ENCODE peak calls at places on chromosomes 16 and 17, in seven cellular contexts. J is H1, X is A549, V is transverse colon, E is stomach, O is ovary, G is suprapubic skin. C is an unnamed sample.

GRCh38 chr16:11029948-11030347 is 85.6 kb downstream of the CLEC16A start:
- DNase-seq in J (no peak), X (no peak), V (no peak), E (no peak), O (no peak), G (no peak), C (no peak)

GRCh38 chr16:27067138-27067537 is 411 bp downstream of the C16orf82 start:
- DNase-seq in J (peak), X (no peak), V (no peak), E (no peak), O (no peak), G (no peak), C (no peak)

GRCh38 chr17:3691539-3692166 is 4.3 kb downstream of the P2RX5 start:
- DNase-seq in J (peak), X (no peak), V (no peak), E (no peak), O (no peak), G (no peak), C (no peak)

GRCh38 chr17:4642286-4642685 is 808 bp upstream of the ALOX15 start:
- DNase-seq in J (no peak), X (no peak), V (no peak), E (no peak), O (no peak), G (no peak), C (no peak)

GRCh38 chr16:77682586-77682985 is 39.7 kb upstream of the NUDT7 start:
- DNase-seq in J (no peak), X (no peak), V (no peak), E (no peak), O (no peak), G (no peak), C (no peak)

GRCh38 chr16:17744903-17745581 is 274.3 kb upstream of the XYLT1 start:
- DNase-seq in J (peak), X (no peak), V (no peak), E (no peak), O (no peak), G (no peak), C (no peak)

GRCh38 chr17:12342609-12343248 is 322.1 kb downstream of the MAP2K4 start:
- DNase-seq in J (peak), X (peak), V (peak), E (peak), O (peak), G (no peak), C (no peak)

GRCh38 chr16:84699712-84700517 is at the start of gene USP10:
- DNase-seq in J (peak), X (peak), V (peak), E (peak), O (peak), G (peak), C (peak)

GRCh38 chr16:67558859-67559258 is 3.5 kb upstream of the CTCF start:
- DNase-seq in J (no peak), X (no peak), V (no peak), E (no peak), O (no peak), G (no peak), C (no peak)

GRCh38 chr17:49223517-49224197 is 6.9 kb downstream of the PHOSPHO1 start:
- DNase-seq in J (peak), X (peak), V (peak), E (peak), O (peak), G (peak), C (peak)

GRCh38 chr16:52435573-52435972 is 111.4 kb downstream of the TOX3 start:
- DNase-seq in J (no peak), X (no peak), V (no peak), E (no peak), O (no peak), G (no peak), C (no peak)

GRCh38 chr17:60947100-60947499 is 269.4 kb downstream of the BCAS3 start:
- DNase-seq in J (no peak), X (no peak), V (no peak), E (no peak), O (no peak), G (no peak), C (no peak)

GRCh38 chr17:40551091-40551873 is 14.0 kb downstream of the CCR7 start:
- DNase-seq in J (no peak), X (peak), V (peak), E (peak), O (peak), G (peak), C (peak)

GRCh38 chr16:25434061-25434460 is 176.4 kb upstream of the ZKSCAN2 start:
- DNase-seq in J (no peak), X (no peak), V (no peak), E (no peak), O (no peak), G (no peak), C (no peak)

GRCh38 chr16:2803545-2804195 is 5.4 kb downstream of the PRSS41 start:
- DNase-seq in J (no peak), X (no peak), V (no peak), E (no peak), O (no peak), G (peak), C (no peak)

GRCh38 chr16:11583889-11584565 is 2.7 kb downstream of the LITAF start:
- DNase-seq in J (no peak), X (peak), V (peak), E (peak), O (no peak), G (no peak), C (no peak)

GRCh38 chr17:40884708-40885512 is at the start of gene KRT20:
- DNase-seq in J (no peak), X (no peak), V (peak), E (no peak), O (no peak), G (no peak), C (no peak)

GRCh38 chr16:81816351-81816750 is 37.3 kb downstream of the PLCG2 start:
- DNase-seq in J (no peak), X (no peak), V (no peak), E (no peak), O (no peak), G (no peak), C (no peak)

GRCh38 chr16:75376475-75376907 is 56.8 kb downstream of the CFDP1 start:
- DNase-seq in J (no peak), X (no peak), V (no peak), E (no peak), O (no peak), G (no peak), C (no peak)

GRCh38 chr17:83173997-83174858 is 94.8 kb downstream of the METRNL start:
- DNase-seq in J (peak), X (peak), V (no peak), E (no peak), O (no peak), G (no peak), C (peak)

GRCh38 chr16:79912592-79913310 is 312.2 kb upstream of the MAF start:
- DNase-seq in J (no peak), X (no peak), V (no peak), E (no peak), O (no peak), G (no peak), C (no peak)

GRCh38 chr16:66800856-66801255 is 528 bp downstream of the TERB1 start:
- DNase-seq in J (no peak), X (no peak), V (no peak), E (no peak), O (no peak), G (no peak), C (no peak)

GRCh38 chr17:63622571-63623390 is 564 bp downstream of the MAP3K3 start:
- DNase-seq in J (peak), X (peak), V (peak), E (peak), O (peak), G (peak), C (peak)

GRCh38 chr17:71237903-71238538 is 882.8 kb upstream of the SOX9 start:
- DNase-seq in J (no peak), X (peak), V (no peak), E (no peak), O (no peak), G (no peak), C (no peak)

GRCh38 chr16:10751291-10751697 is 7.7 kb downstream of the NUBP1 start:
- DNase-seq in J (no peak), X (no peak), V (no peak), E (no peak), O (no peak), G (no peak), C (no peak)

GRCh38 chr17:72171703-72172670 is 51.2 kb downstream of the SOX9 start:
- DNase-seq in J (no peak), X (no peak), V (no peak), E (no peak), O (no peak), G (no peak), C (no peak)

GRCh38 chr17:38559025-38559879 is 46.5 kb downstream of the SRCIN1 start:
- DNase-seq in J (peak), X (peak), V (peak), E (peak), O (peak), G (peak), C (peak)

GRCh38 chr16:80803341-80804060 is 897 bp downstream of the CDYL2 start:
- DNase-seq in J (peak), X (no peak), V (peak), E (peak), O (no peak), G (no peak), C (no peak)

GRCh38 chr17:64783556-64784352 is 121.6 kb upstream of the SMURF2 start:
- DNase-seq in J (no peak), X (no peak), V (no peak), E (no peak), O (no peak), G (peak), C (no peak)

GRCh38 chr17:55272711-55273578 is 8.2 kb downstream of the HLF start:
- DNase-seq in J (no peak), X (no peak), V (no peak), E (no peak), O (no peak), G (no peak), C (no peak)

GRCh38 chr17:869067-869466 is 86.9 kb downstream of the MRM3 start:
- DNase-seq in J (no peak), X (no peak), V (peak), E (peak), O (peak), G (peak), C (peak)

GRCh38 chr17:69342896-69343644 is 16.1 kb upstream of the ABCA5 start:
- DNase-seq in J (no peak), X (no peak), V (no peak), E (no peak), O (no peak), G (no peak), C (no peak)

GRCh38 chr16:79181419-79181818 is 419.1 kb downstream of the MAF start:
- DNase-seq in J (no peak), X (no peak), V (no peak), E (no peak), O (no peak), G (no peak), C (no peak)

GRCh38 chr17:45164734-45165269 is 3.1 kb downstream of the HEXIM2 start:
- DNase-seq in J (no peak), X (no peak), V (no peak), E (no peak), O (no peak), G (no peak), C (no peak)
- TF ChIP-seq EP300 in J (no peak), X (no peak), V (no peak), E (no peak), O (no peak), G (no peak), C (no peak)

DNA sequence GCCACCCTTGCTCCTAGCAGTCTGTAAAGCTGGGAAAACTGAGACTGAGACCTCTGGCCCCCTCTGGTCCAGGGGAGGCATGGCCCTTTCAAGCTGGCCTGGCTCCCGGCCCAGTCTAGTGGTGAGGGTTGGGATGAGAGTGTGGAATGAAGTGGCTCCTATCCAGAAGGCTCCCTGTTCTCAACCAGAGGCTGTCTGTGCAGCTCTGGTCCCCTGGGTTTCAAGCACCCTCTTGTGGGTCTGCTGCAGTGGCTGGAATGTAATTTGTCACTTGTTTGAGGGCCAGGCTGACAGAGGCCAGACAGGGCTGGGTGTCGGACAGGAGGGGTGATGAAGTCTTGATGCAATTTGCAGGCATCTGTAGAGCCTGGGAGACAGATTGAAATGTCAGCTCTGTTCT is 22.1 kb upstream of the PHF12 start:
- DNase-seq in J (no peak), X (no peak), V (no peak), E (no peak), O (no peak), G (no peak), C (no peak)
- TF ChIP-seq EP300 in J (no peak), X (no peak), V (no peak), E (no peak), O (no peak), G (no peak), C (no peak)

DNA sequence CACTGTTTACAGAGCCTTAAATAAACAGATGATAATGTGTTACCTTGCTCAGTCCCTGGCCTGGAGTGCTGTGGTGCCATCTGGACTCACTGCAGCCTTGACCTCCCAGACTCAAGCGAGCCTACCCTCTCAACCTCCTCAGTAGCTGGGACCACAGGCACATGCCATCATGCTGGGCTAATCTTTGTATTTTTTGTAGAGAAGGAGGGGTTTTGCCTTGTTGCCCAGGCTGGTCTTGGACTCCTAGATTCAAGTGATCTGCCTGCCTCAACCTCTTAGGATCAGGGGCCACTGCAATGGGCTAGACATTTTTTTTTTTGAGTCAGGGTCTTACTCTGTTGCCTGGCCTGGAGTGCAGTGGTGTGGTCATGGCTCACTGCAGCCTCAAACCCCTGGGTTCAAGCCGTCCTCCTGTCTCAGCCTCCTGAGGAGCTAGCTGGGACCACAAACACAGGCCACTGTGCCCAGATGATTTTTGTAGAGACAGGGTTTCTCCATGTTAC is 5.0 kb upstream of the NAGLU start:
- DNase-seq in J (no peak), X (no peak), V (no peak), E (no peak), O (no peak), G (no peak), C (no peak)
- TF ChIP-seq EP300 in J (no peak), X (no peak), V (no peak), E (no peak), O (no peak), G (no peak), C (no peak)

GRCh38 chr17:45149037-45149668 is 878 bp downstream of the HEXIM1 start:
- DNase-seq in J (peak), X (peak), V (peak), E (peak), O (peak), G (peak), C (peak)

GRCh38 chr17:45147102-45147580 is 1.1 kb upstream of the HEXIM1 start:
- DNase-seq in J (no peak), X (no peak), V (no peak), E (peak), O (peak), G (peak), C (peak)

GRCh38 chr17:45148183-45149036 is at the start of gene HEXIM1:
- DNase-seq in J (peak), X (peak), V (peak), E (peak), O (peak), G (peak), C (peak)

GRCh38 chr17:45146616-45147101 is 1.6 kb upstream of the HEXIM1 start:
- DNase-seq in J (no peak), X (peak), V (peak), E (peak), O (no peak), G (peak), C (peak)

DNA sequence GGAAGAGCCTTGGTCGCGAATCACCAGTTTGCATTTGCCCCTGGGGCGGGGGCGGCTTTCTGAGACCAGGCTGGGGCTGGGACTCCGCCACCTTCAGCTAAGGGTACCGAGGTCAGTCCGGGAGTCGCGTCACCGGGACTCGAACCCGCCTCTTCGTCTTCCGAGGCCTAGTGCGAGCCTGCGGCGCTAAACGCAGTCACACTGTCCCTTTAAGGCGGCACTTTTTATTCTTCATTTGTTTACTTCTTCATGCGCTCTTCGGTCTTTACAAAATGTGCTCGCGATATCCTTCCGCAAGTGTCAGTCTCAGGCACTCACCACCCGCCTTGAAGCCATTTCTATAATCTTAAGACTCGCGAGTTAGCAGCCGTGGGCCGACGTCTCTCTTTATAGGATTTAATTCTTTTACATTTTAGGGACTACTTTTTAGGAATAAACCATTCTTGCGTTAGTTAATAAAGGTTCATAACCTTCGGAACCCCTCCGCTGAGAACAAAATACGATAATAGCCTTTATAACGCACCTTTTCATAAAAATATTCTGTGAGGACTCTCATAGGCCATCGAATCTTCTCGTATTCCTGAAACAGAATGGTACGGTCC is 593 bp upstream of the HEXIM1 start:
- DNase-seq in J (peak), X (peak), V (peak), E (peak), O (peak), G (no peak), C (peak)
- TF ChIP-seq EP300 in J (no peak), X (no peak), V (peak), E (no peak), O (peak), G (no peak), C (peak)

DNA sequence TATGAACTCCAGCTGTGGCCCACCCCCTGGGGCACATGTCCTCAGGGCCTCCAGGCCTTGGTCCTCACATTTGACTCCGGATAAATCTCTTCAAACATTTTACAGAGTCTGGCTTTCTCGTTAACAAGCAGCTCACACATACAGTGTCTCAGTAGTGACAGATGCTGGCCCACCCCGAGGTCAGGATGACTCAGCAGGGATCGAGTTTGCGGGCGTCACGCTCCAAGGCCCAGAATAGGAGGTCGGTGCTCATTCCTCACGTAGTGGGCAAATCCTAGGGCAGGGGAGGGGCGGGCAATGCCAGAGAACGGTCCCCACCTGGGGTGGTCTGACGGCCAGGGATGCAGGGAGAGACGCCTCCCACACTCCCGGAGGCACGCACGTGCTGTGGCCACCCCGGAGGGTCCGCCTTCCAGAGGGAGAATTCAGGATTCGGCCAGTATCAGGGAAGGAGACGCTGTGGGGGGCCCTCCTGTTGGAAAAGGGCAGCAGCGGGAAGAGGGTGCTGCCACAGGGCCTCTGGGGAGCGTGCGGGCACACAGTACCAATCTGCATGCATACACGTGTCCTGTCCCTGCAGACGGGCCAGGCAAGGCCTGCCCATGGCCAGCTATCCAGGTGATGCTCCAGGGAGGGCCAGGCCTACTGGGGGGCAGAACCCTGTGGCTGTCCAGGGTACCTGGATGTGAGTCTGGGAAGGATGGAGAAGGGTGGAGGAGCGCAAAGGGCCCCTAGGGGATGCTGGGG is 8.6 kb downstream of the SLC7A5 start:
- DNase-seq in J (no peak), X (peak), V (no peak), E (no peak), O (no peak), G (no peak), C (no peak)
- TF ChIP-seq EP300 in J (no peak), X (no peak), V (no peak), E (no peak), O (no peak), G (no peak), C (no peak)

GRCh38 chr17:53101706-53102105 is 721.0 kb upstream of the KIF2B start:
- DNase-seq in J (no peak), X (no peak), V (no peak), E (no peak), O (no peak), G (no peak), C (no peak)
- TF ChIP-seq EP300 in J (no peak), X (no peak), V (no peak), E (no peak), O (no peak), G (no peak), C (no peak)

C was measured in tibial nerve.